ENCODE peak calls at places on chromosomes 12 and 14, in nine cellular contexts. W, G, A, I, Z, Y, U, Q and H are unnamed samples.

GRCh38 chr12:108699955-108700563 is 31.3 kb downstream of the CORO1C start:
- DNase-seq in W (no peak), G (no peak), A (no peak), I (no peak), Z (no peak), Y (no peak), U (no peak), Q (no peak), H (no peak)

GRCh38 chr12:80033457-80033856 is 65.9 kb upstream of the OTOGL start:
- DNase-seq in W (no peak), G (no peak), A (no peak), I (no peak), Z (no peak), Y (no peak), U (no peak), Q (no peak), H (no peak)

GRCh38 chr12:131831635-131832041 is 3.4 kb downstream of the MMP17 start:
- DNase-seq in W (no peak), G (no peak), A (no peak), I (no peak), Z (no peak), Y (no peak), U (no peak), Q (no peak), H (no peak)

GRCh38 chr14:85124896-85125295 is 405.0 kb upstream of the FLRT2 start:
- DNase-seq in W (no peak), G (no peak), A (no peak), I (no peak), Z (no peak), Y (no peak), U (no peak), Q (no peak), H (no peak)

GRCh38 chr12:49368240-49368600 is 958 bp downstream of the SPATS2 start:
- DNase-seq in W (no peak), G (no peak), A (no peak), I (peak), Z (peak), Y (no peak), U (no peak), Q (no peak), H (no peak)

GRCh38 chr12:1593232-1594044 is 943 bp downstream of the FBXL14 start:
- DNase-seq in W (peak), G (peak), A (peak), I (peak), Z (peak), Y (peak), U (peak), Q (no peak), H (peak)

GRCh38 chr12:107405436-107405835 is 280.2 kb upstream of the PWP1 start:
- DNase-seq in W (no peak), G (no peak), A (no peak), I (no peak), Z (no peak), Y (no peak), U (no peak), Q (no peak), H (no peak)

GRCh38 chr14:102954081-102954789 is 31.8 kb downstream of the AMN start:
- DNase-seq in W (no peak), G (no peak), A (no peak), I (no peak), Z (no peak), Y (no peak), U (no peak), Q (no peak), H (no peak)

GRCh38 chr12:16913832-16914490 is 308.0 kb upstream of the LMO3 start:
- DNase-seq in W (no peak), G (no peak), A (no peak), I (no peak), Z (no peak), Y (no peak), U (no peak), Q (no peak), H (no peak)

GRCh38 chr14:96304956-96305355 is 48.9 kb downstream of the BDKRB1 start:
- DNase-seq in W (peak), G (no peak), A (no peak), I (no peak), Z (no peak), Y (no peak), U (peak), Q (no peak), H (no peak)

GRCh38 chr14:28055008-28055407 is 711.6 kb upstream of the FOXG1 start:
- DNase-seq in W (no peak), G (no peak), A (no peak), I (no peak), Z (no peak), Y (no peak), U (no peak), Q (no peak), H (no peak)

GRCh38 chr12:52521175-52521574 is 981 bp upstream of the KRT5 start:
- DNase-seq in W (no peak), G (no peak), A (peak), I (no peak), Z (no peak), Y (no peak), U (peak), Q (no peak), H (no peak)

GRCh38 chr14:94203473-94204210 is 29.5 kb downstream of the PPP4R4 start:
- DNase-seq in W (no peak), G (no peak), A (no peak), I (no peak), Z (no peak), Y (no peak), U (no peak), Q (no peak), H (no peak)

GRCh38 chr12:108918206-108918605 is 38.3 kb downstream of the DAO start:
- DNase-seq in W (no peak), G (no peak), A (no peak), I (no peak), Z (no peak), Y (no peak), U (no peak), Q (no peak), H (no peak)

GRCh38 chr12:46300906-46301305 is 32.1 kb upstream of the SLC38A1 start:
- DNase-seq in W (no peak), G (no peak), A (peak), I (peak), Z (peak), Y (no peak), U (no peak), Q (peak), H (no peak)

GRCh38 chr14:42241101-42241500 is 634.4 kb downstream of the LRFN5 start:
- DNase-seq in W (no peak), G (no peak), A (no peak), I (no peak), Z (no peak), Y (no peak), U (no peak), Q (no peak), H (no peak)

GRCh38 chr14:102927346-102927877 is 4.9 kb downstream of the AMN start:
- DNase-seq in W (no peak), G (peak), A (no peak), I (no peak), Z (no peak), Y (peak), U (no peak), Q (no peak), H (no peak)

DNA sequence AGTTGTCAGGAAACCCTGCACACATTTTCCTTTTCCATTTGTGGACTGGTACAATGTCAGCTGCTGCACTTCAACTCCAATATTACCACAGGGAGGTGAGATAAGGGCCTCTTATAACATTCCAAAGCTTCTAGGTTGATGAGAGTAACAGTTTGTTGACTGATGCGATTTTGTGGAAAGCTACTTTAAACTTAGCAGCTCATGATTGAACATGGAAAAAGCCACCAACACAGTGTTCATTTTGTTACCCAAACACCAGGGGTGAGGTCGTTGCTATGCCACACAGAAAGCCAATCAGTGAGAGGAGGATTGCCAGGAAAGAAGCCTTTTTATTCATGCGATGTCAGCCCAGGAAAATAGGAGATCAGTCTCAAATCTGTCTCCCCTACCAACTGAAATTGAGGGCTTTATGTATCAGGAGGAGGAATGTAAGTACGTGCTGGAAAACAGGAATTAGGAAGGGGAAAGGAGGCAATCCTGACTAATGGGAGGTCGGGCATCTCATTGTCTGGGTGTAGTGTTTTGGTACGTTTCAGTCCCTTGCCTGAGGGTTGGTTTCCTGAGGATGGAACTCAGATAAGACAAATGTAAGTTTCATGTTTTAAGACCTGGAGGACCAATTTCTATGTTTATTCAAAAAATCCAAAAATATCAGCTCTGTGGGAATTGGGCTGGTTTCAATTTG is 92.7 kb upstream of the PLEKHA5 start:
- DNase-seq in W (peak), G (no peak), A (no peak), I (no peak), Z (no peak), Y (no peak), U (no peak), Q (no peak), H (no peak)
- H3K27ac ChIP-seq in W (peak), G (no peak), A (no peak), I (no peak), Z (no peak), Y (no peak), U (no peak), Q (no peak), H (no peak)

DNA sequence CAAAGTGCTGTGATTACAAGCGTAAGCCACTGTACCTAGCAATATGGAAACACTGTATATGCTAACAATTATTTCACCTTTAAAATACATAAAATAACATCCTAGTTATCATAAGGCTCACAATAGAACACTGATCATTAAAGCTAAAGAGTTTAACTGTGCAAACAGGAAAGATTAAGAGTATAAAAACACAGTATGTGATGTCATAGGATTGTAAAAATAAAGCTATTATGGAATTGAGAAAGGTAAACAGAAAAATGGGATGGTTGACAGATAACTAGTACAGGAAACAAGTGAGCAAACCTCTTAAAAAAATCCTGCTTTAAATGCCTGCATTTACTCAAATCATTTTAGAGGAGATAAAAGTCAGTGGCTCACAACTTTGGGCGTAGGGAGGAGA is 10.8 kb upstream of the IPO8 start:
- DNase-seq in W (no peak), G (no peak), A (no peak), I (no peak), Z (no peak), Y (no peak), U (no peak), Q (no peak), H (no peak)
- H3K27ac ChIP-seq in W (no peak), G (no peak), A (no peak), I (no peak), Z (no peak), Y (peak), U (no peak), Q (no peak), H (no peak)

GRCh38 chr14:40188006-40188405 is 755.8 kb upstream of the FBXO33 start:
- DNase-seq in W (no peak), G (no peak), A (no peak), I (no peak), Z (no peak), Y (no peak), U (no peak), Q (no peak), H (no peak)
- H3K27ac ChIP-seq in W (no peak), G (no peak), A (no peak), I (no peak), Z (no peak), Y (no peak), U (no peak), Q (no peak), H (no peak)

GRCh38 chr14:90429764-90430163 is 32.9 kb downstream of the CALM1 start:
- DNase-seq in W (no peak), G (no peak), A (no peak), I (no peak), Z (no peak), Y (no peak), U (no peak), Q (no peak), H (no peak)

GRCh38 chr14:90429236-90429635 is 32.4 kb downstream of the CALM1 start:
- DNase-seq in W (no peak), G (no peak), A (no peak), I (no peak), Z (no peak), Y (no peak), U (no peak), Q (no peak), H (no peak)

GRCh38 chr14:90428676-90429075 is 31.8 kb downstream of the CALM1 start:
- DNase-seq in W (no peak), G (no peak), A (no peak), I (no peak), Z (no peak), Y (no peak), U (no peak), Q (no peak), H (peak)

GRCh38 chr14:90426663-90427062 is 29.8 kb downstream of the CALM1 start:
- DNase-seq in W (peak), G (peak), A (no peak), I (no peak), Z (no peak), Y (peak), U (no peak), Q (no peak), H (no peak)

DNA sequence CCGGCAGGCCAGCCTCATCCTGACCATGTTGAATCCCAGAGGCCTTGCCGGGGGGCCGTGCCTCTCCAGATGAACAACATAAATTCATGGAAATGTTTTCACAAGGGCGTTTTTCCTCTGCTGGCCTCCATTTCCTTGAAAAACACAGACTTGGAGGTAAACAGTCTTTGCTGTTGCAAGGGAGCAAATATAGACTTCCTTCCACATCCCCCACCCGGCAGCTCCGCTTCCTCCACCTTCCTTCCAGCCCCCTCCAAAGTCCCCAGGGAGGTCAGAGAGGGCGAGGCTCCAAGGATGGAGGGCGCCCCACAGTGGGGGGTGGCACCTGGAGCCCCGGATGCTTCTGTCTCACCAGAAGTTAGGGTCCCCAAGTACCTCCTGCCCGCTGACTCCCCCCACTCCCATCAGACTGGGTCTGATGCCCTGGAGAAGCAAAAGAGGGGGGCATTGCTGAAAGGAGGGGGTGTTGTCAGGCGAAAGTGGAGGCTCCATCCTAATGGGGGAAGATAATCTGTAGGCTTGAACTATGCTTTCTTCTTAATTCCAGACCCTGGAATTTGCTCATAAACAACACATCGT is 31.1 kb downstream of the CALM1 start:
- DNase-seq in W (no peak), G (peak), A (no peak), I (no peak), Z (no peak), Y (no peak), U (no peak), Q (no peak), H (no peak)
- H3K27ac ChIP-seq in W (no peak), G (no peak), A (no peak), I (no peak), Z (no peak), Y (no peak), U (no peak), Q (no peak), H (no peak)

GRCh38 chr14:39173198-39173597 is 1.9 kb upstream of the PNN start:
- DNase-seq in W (no peak), G (no peak), A (no peak), I (no peak), Z (no peak), Y (no peak), U (no peak), Q (no peak), H (no peak)

GRCh38 chr14:39168591-39168990 is 1.5 kb downstream of the TRAPPC6B start:
- DNase-seq in W (no peak), G (no peak), A (no peak), I (no peak), Z (no peak), Y (no peak), U (no peak), Q (no peak), H (no peak)

GRCh38 chr14:39174560-39175444 is at the start of gene PNN:
- DNase-seq in W (peak), G (peak), A (peak), I (peak), Z (peak), Y (peak), U (peak), Q (peak), H (peak)

DNA sequence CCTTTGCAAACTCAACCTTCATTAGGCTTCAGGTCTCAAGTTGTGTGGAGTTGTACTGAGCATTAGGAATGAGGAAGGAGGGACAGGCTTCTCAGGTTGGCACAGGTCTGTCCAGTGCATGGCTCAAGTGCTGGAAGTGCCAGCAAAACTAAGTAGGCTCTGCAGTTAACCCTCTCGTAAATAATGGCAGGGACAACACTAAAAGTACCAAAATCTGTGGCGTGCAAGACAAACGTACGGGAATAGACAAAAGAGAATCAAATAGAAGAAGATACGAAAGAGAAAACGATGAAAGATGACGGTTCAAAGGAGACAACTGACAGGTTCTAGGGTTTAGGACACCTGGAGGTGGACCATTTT is 612 bp downstream of the TRAPPC6B start:
- DNase-seq in W (no peak), G (no peak), A (peak), I (no peak), Z (no peak), Y (no peak), U (no peak), Q (no peak), H (no peak)
- H3K27ac ChIP-seq in W (peak), G (peak), A (peak), I (peak), Z (peak), Y (peak), U (peak), Q (peak), H (peak)

GRCh38 chr14:68458253-68458652 is 334.6 kb downstream of the ZFP36L1 start:
- DNase-seq in W (no peak), G (no peak), A (no peak), I (no peak), Z (no peak), Y (no peak), U (no peak), Q (no peak), H (no peak)
- H3K27ac ChIP-seq in W (no peak), G (no peak), A (no peak), I (no peak), Z (no peak), Y (peak), U (no peak), Q (peak), H (peak)

DNA sequence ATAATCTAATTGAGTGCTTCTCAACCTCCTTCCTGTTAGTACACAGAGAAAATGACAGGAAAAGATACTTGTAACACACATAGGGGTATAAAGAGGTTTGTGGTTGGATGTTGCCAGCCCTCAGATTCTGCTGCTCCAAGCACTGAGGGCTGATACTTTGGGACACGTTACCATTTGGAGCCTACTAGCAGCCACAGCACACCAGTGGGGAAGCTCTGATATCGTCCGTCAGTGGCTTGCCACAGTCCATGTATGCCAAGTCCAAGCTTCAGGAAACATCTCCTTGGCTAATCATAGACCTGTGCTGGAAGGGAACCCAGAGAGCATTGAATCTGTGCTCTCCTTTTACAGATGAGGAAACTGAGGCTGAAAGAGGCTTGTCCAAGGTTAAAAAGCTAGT is 22.3 kb downstream of the B4GALNT3 start:
- DNase-seq in W (no peak), G (no peak), A (no peak), I (no peak), Z (no peak), Y (no peak), U (no peak), Q (no peak), H (peak)
- H3K27ac ChIP-seq in W (peak), G (peak), A (no peak), I (no peak), Z (no peak), Y (no peak), U (no peak), Q (no peak), H (no peak)

DNA sequence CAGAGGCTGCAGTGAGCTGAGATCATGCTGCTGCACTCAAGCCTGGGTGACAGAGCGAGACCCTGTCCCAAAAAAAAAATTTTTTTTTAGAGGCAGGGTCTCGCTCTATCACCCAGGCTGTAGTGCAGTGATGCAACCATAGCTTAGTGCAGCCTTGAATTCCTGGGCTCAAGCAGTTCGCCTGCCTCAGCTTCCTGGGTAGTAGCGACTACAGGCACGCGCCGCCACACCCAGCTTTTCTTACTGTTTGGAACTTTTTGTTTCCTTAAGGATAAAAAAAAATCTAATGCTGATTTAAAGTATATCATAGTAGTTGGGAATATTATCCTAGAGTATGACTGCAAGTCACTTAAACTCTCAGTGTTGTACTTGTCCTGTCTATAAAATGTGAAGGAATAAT is 7.2 kb downstream of the TMEM19 start:
- DNase-seq in W (no peak), G (no peak), A (no peak), I (no peak), Z (no peak), Y (peak), U (no peak), Q (no peak), H (no peak)
- H3K27ac ChIP-seq in W (peak), G (no peak), A (no peak), I (peak), Z (peak), Y (peak), U (no peak), Q (no peak), H (no peak)

GRCh38 chr14:89240414-89240813 is 176.6 kb downstream of the FOXN3 start:
- DNase-seq in W (no peak), G (no peak), A (no peak), I (no peak), Z (no peak), Y (no peak), U (no peak), Q (no peak), H (no peak)

GRCh38 chr14:89242871-89243270 is 174.2 kb downstream of the FOXN3 start:
- DNase-seq in W (no peak), G (no peak), A (no peak), I (no peak), Z (no peak), Y (no peak), U (no peak), Q (no peak), H (no peak)

GRCh38 chr14:89241934-89242670 is 174.9 kb downstream of the FOXN3 start:
- DNase-seq in W (no peak), G (no peak), A (no peak), I (no peak), Z (no peak), Y (no peak), U (no peak), Q (no peak), H (no peak)

GRCh38 chr14:89243286-89243685 is 173.7 kb downstream of the FOXN3 start:
- DNase-seq in W (no peak), G (no peak), A (no peak), I (no peak), Z (no peak), Y (no peak), U (no peak), Q (no peak), H (no peak)

GRCh38 chr14:89241265-89241664 is 175.8 kb downstream of the FOXN3 start:
- DNase-seq in W (no peak), G (no peak), A (no peak), I (no peak), Z (no peak), Y (no peak), U (no peak), Q (no peak), H (no peak)
- H3K27ac ChIP-seq in W (no peak), G (no peak), A (no peak), I (no peak), Z (no peak), Y (no peak), U (no peak), Q (no peak), H (no peak)